ENCODE peak calls at places on chromosomes 6 and 20, in nine cellular contexts. D is trophoblast cell, Y is GM12878, G is GM23248, Z is neural progenitor cell, X is HCT116, M is MM.1S, B is fibroblast of lung, V is endothelial cell of umbilical vein. I is an unnamed sample.

GRCh38 chr20:7375905-7376304 is 564.4 kb downstream of the HAO1 start:
- DNase-seq in D (no peak), Y (no peak), G (peak; percentile 19), Z (peak; percentile 50), X (peak; percentile 2), M (peak; percentile 43), B (peak; percentile 51), V (peak; percentile 34), I (no peak)

GRCh38 chr6:37365791-37366190 is 12.0 kb downstream of the RNF8 start:
- DNase-seq in D (no peak), Y (no peak), G (peak; percentile 34), Z (no peak), X (no peak), M (no peak), B (peak; percentile 52), V (peak; percentile 71), I (no peak)

GRCh38 chr20:46230811-46231282 is 77.5 kb downstream of the CDH22 start:
- DNase-seq in D (peak; percentile 20), Y (no peak), G (peak; percentile 45), Z (peak; percentile 91), X (no peak), M (peak; percentile 21), B (peak; percentile 19), V (peak; percentile 21), I (peak; percentile 72)

GRCh38 chr6:12233693-12234551 is 56.2 kb upstream of the EDN1 start:
- DNase-seq in D (peak; percentile 16), Y (peak; percentile 66), G (peak; percentile 84), Z (peak; percentile 32), X (peak; percentile 63), M (peak; percentile 80), B (peak; percentile 86), V (peak; percentile 86), I (peak; percentile 11)

GRCh38 chr6:75458895-75459294 is 34.7 kb downstream of the FILIP1 start:
- DNase-seq in D (no peak), Y (no peak), G (peak; percentile 89), Z (no peak), X (no peak), M (no peak), B (peak; percentile 90), V (no peak), I (no peak)

GRCh38 chr6:41453232-41453631 is 92.9 kb upstream of the FOXP4 start:
- DNase-seq in D (no peak), Y (no peak), G (no peak), Z (no peak), X (no peak), M (no peak), B (no peak), V (no peak), I (no peak)

GRCh38 chr6:8940356-8940755 is 505.0 kb upstream of the SLC35B3 start:
- DNase-seq in D (no peak), Y (no peak), G (no peak), Z (no peak), X (no peak), M (no peak), B (no peak), V (no peak), I (no peak)

GRCh38 chr6:31393932-31394331 is 9.5 kb upstream of the MICA start:
- DNase-seq in D (no peak), Y (no peak), G (no peak), Z (peak; percentile 39), X (no peak), M (no peak), B (no peak), V (no peak), I (no peak)

GRCh38 chr20:50421356-50422340 is 88.5 kb upstream of the PTPN1 start:
- DNase-seq in D (peak; percentile 95), Y (no peak), G (no peak), Z (no peak), X (no peak), M (no peak), B (no peak), V (no peak), I (no peak)

GRCh38 chr20:53957421-53958172 is 112.8 kb downstream of the BCAS1 start:
- DNase-seq in D (no peak), Y (no peak), G (peak; percentile 80), Z (no peak), X (no peak), M (no peak), B (no peak), V (peak; percentile 16), I (no peak)

GRCh38 chr6:2749972-2750600 is 636 bp downstream of the MYLK4 start:
- DNase-seq in D (peak; percentile 68), Y (no peak), G (peak; percentile 61), Z (peak; percentile 68), X (peak; percentile 43), M (peak; percentile 64), B (peak; percentile 72), V (peak; percentile 65), I (peak; percentile 55)

GRCh38 chr6:83511901-83512681 is at the start of gene PRSS35:
- DNase-seq in D (no peak), Y (no peak), G (peak; percentile 66), Z (peak; percentile 92), X (peak; percentile 32), M (peak; percentile 37), B (peak; percentile 60), V (peak; percentile 53), I (peak; percentile 77)

DNA sequence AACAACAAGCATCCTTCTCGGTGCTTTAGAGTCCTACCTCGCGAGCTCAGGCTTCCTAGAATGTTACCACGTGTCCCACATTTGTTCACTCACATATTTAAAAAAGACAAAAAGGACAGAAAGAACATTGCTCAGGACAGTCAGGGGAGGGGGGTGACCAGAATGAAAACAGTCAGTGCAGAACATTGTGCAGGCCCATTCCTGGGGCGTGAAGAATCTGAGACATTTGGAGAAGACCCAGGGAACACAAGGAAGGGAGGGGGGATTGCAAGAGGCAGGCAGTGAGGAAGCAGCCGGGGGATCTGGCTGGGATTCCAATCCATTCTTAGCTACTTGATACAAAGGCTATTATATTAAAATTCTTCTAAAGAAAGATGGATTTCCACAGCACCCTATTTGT is 270.4 kb upstream of the CITED2 start:
- DNase-seq in D (no peak), Y (no peak), G (peak; percentile 29), Z (no peak), X (no peak), M (no peak), B (peak; percentile 31), V (no peak), I (no peak)
- H3K4me1 ChIP-seq in D (peaks cover 11% of the 10 kb centered on the region), Y (peaks cover 4% of the 10 kb centered on the region), G (peaks cover 8% of the 10 kb centered on the region), Z (peaks cover 32% of the 10 kb centered on the region), X (no peaks in the 10 kb centered on the region), M (peaks cover 11% of the 10 kb centered on the region), B (no peaks in the 10 kb centered on the region), V (no peaks in the 10 kb centered on the region), I (peaks cover 6% of the 10 kb centered on the region)

DNA sequence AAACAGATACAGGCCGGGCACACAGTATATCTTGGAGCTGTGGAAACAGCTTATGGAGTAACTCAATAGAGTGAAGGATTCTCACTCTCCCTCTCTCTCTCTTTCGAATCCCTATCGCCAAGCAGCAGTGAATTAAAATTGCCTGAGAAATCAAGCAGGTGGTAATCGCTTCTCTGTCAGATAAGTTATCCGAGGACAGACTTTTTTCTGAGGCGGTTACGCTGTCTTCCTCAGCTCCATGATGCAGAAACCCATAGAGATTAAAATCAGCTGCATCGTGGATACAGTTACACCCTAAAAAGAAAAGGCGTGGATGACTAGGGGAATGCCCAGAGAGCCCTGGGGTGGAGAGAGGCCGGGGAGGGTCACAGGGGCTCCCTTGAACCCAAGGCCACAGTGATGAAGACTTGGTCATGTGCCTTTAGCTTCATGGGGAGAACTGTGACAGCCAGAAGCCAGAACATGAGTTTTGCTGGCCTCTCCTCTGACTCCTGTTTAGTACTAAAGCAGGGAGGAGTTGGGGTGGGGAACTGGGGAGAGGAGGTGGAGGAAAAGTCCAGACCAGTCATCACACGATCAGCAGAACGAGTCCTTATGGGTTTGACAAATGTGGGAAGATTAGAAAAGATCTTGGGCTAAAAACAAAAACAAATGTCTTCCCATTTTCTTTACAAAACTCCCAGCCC is 138.8 kb upstream of the JARID2 start:
- DNase-seq in D (no peak), Y (no peak), G (no peak), Z (no peak), X (no peak), M (no peak), B (no peak), V (no peak), I (no peak)
- H3K9ac ChIP-seq in D (no peak overlapping the region), Y (no peak overlapping the region), G (no peak overlapping the region), Z (no peak overlapping the region), X (no peak overlapping the region), M (no peak overlapping the region), B (no peak overlapping the region), V (no peak overlapping the region), I (no peak overlapping the region)

GRCh38 chr20:44517454-44517853 is 4.4 kb downstream of the SERINC3 start:
- DNase-seq in D (no peak), Y (no peak), G (no peak), Z (no peak), X (no peak), M (no peak), B (no peak), V (no peak), I (no peak)
- H3K4me1 ChIP-seq in D (peaks cover 3% of the 10 kb centered on the region), Y (peaks cover 5% of the 10 kb centered on the region), G (peaks cover 49% of the 10 kb centered on the region), Z (peaks cover 8% of the 10 kb centered on the region), X (peaks cover 3% of the 10 kb centered on the region), M (peaks cover 5% of the 10 kb centered on the region), B (peaks cover 2% of the 10 kb centered on the region), V (peaks cover 23% of the 10 kb centered on the region), I (peaks cover 12% of the 10 kb centered on the region)

DNA sequence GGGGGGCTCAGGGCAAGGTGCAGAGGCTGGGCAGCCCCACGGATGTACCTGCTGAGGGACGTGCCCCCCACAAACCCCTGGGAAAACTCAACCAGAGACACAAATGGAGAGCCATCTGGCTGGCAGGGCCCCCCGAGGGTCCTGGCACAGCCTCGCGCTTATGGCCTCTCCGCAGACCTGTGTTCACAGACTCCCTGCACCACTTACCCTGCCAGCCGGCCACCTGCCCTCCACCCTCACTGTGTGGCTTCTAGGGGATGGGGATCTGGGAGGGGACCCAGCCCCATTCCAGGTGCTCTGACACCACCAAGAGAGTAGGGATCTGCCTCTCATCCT is 3.4 kb upstream of the ZBTB46 start:
- DNase-seq in D (no peak), Y (no peak), G (no peak), Z (no peak), X (no peak), M (no peak), B (no peak), V (no peak), I (no peak)
- H3K9ac ChIP-seq in D (no peak overlapping the region), Y (no peak overlapping the region), G (no peak overlapping the region), Z (no peak overlapping the region), X (no peak overlapping the region), M (no peak overlapping the region), B (no peak overlapping the region), V (no peak overlapping the region), I (no peak overlapping the region)

I was measured in neuronal stem cell.